ENCODE peak calls at places on chromosomes 2 and 18, in four cellular contexts. One of them, this sample, is unnamed.

GRCh38 chr2:201929627-201930026 is 104.0 kb upstream of the FZD7 start:
- DNase-seq in A549: no peak
- DNase-seq in pancreas: no peak
- DNase-seq in neural progenitor cell: no peak
- DNase-seq in this sample: no peak

GRCh38 chr2:14633031-14633430 is 514 bp downstream of the LRATD1 start:
- DNase-seq in A549: no peak
- DNase-seq in pancreas: peak
- DNase-seq in neural progenitor cell: peak
- DNase-seq in this sample: peak

GRCh38 chr2:120053891-120054290 is 41.0 kb downstream of the EPB41L5 start:
- DNase-seq in A549: no peak
- DNase-seq in pancreas: no peak
- DNase-seq in neural progenitor cell: no peak
- DNase-seq in this sample: peak

GRCh38 chr2:223027442-223027841 is 24.5 kb upstream of the KCNE4 start:
- DNase-seq in A549: peak
- DNase-seq in pancreas: peak
- DNase-seq in neural progenitor cell: no peak
- DNase-seq in this sample: peak

GRCh38 chr18:37322497-37323035 is 243.0 kb downstream of the CELF4 start:
- DNase-seq in A549: peak
- DNase-seq in pancreas: peak
- DNase-seq in neural progenitor cell: peak
- DNase-seq in this sample: peak

GRCh38 chr18:49967171-49967570 is 153.8 kb upstream of the ACAA2 start:
- DNase-seq in A549: peak
- DNase-seq in pancreas: peak
- DNase-seq in neural progenitor cell: no peak
- DNase-seq in this sample: no peak

GRCh38 chr18:23283933-23284430 is 148.7 kb downstream of the CABLES1 start:
- DNase-seq in A549: peak
- DNase-seq in pancreas: no peak
- DNase-seq in neural progenitor cell: no peak
- DNase-seq in this sample: peak

GRCh38 chr2:15744820-15745219 is 153.2 kb downstream of the DDX1 start:
- DNase-seq in A549: no peak
- DNase-seq in pancreas: no peak
- DNase-seq in neural progenitor cell: no peak
- DNase-seq in this sample: no peak

GRCh38 chr2:156437876-156438410 is 1.8 kb downstream of the GPD2 start:
- DNase-seq in A549: no peak
- DNase-seq in pancreas: no peak
- DNase-seq in neural progenitor cell: no peak
- DNase-seq in this sample: no peak

GRCh38 chr18:48360376-48361021 is 48.7 kb downstream of the ZBTB7C start:
- DNase-seq in A549: no peak
- DNase-seq in pancreas: no peak
- DNase-seq in neural progenitor cell: no peak
- DNase-seq in this sample: no peak

GRCh38 chr2:227460833-227461232 is 11.1 kb upstream of the AGFG1 start:
- DNase-seq in A549: no peak
- DNase-seq in pancreas: no peak
- DNase-seq in neural progenitor cell: no peak
- DNase-seq in this sample: peak

GRCh38 chr2:47173986-47174730 is 19.1 kb upstream of the STPG4 start:
- DNase-seq in A549: no peak
- DNase-seq in pancreas: no peak
- DNase-seq in neural progenitor cell: no peak
- DNase-seq in this sample: no peak

GRCh38 chr2:188512456-188512855 is 220.8 kb downstream of the GULP1 start:
- DNase-seq in A549: peak
- DNase-seq in pancreas: no peak
- DNase-seq in neural progenitor cell: peak
- DNase-seq in this sample: peak

GRCh38 chr2:223262946-223263345 is 211.0 kb downstream of the KCNE4 start:
- DNase-seq in A549: peak
- DNase-seq in pancreas: no peak
- DNase-seq in neural progenitor cell: no peak
- DNase-seq in this sample: peak

GRCh38 chr2:62281661-62282060 is 85.7 kb downstream of the B3GNT2 start:
- DNase-seq in A549: no peak
- DNase-seq in pancreas: no peak
- DNase-seq in neural progenitor cell: no peak
- DNase-seq in this sample: no peak

GRCh38 chr2:208033701-208034502 is 8.6 kb upstream of the PLEKHM3 start:
- DNase-seq in A549: peak
- DNase-seq in pancreas: peak
- DNase-seq in neural progenitor cell: peak
- DNase-seq in this sample: no peak

GRCh38 chr2:49770919-49771318 is 616.6 kb upstream of the FSHR start:
- DNase-seq in A549: peak
- DNase-seq in pancreas: peak
- DNase-seq in neural progenitor cell: peak
- DNase-seq in this sample: no peak

GRCh38 chr2:24304098-24304497 is 56.2 kb downstream of the ITSN2 start:
- DNase-seq in A549: no peak
- DNase-seq in pancreas: peak
- DNase-seq in neural progenitor cell: peak
- DNase-seq in this sample: peak

GRCh38 chr2:636649-637405 is 40.4 kb downstream of the TMEM18 start:
- DNase-seq in A549: peak
- DNase-seq in pancreas: peak
- DNase-seq in neural progenitor cell: peak
- DNase-seq in this sample: peak

GRCh38 chr2:234422242-234422641 is 74.6 kb downstream of the ARL4C start:
- DNase-seq in A549: peak
- DNase-seq in pancreas: no peak
- DNase-seq in neural progenitor cell: no peak
- DNase-seq in this sample: peak

GRCh38 chr18:159037-159652 is 788 bp downstream of the USP14 start:
- DNase-seq in A549: peak
- DNase-seq in pancreas: no peak
- DNase-seq in neural progenitor cell: peak
- DNase-seq in this sample: no peak

GRCh38 chr2:171018522-171018921 is 89.5 kb downstream of the GORASP2 start:
- DNase-seq in A549: no peak
- DNase-seq in pancreas: no peak
- DNase-seq in neural progenitor cell: no peak
- DNase-seq in this sample: no peak

GRCh38 chr2:162113771-162114168 is 38.3 kb downstream of the GCG start:
- DNase-seq in A549: no peak
- DNase-seq in pancreas: no peak
- DNase-seq in neural progenitor cell: no peak
- DNase-seq in this sample: peak

GRCh38 chr2:237864030-237864931 is 4.9 kb downstream of the RAMP1 start:
- DNase-seq in A549: no peak
- DNase-seq in pancreas: peak
- DNase-seq in neural progenitor cell: no peak
- DNase-seq in this sample: no peak

GRCh38 chr2:121189011-121189410 is 96.0 kb downstream of the TFCP2L1 start:
- DNase-seq in A549: no peak
- DNase-seq in pancreas: no peak
- DNase-seq in neural progenitor cell: no peak
- DNase-seq in this sample: no peak

GRCh38 chr2:88022522-88022921 is 6.2 kb upstream of the RNU2-63P start:
- DNase-seq in A549: no peak
- DNase-seq in pancreas: peak
- DNase-seq in neural progenitor cell: no peak
- DNase-seq in this sample: no peak

GRCh38 chr2:112062894-112063293 is 7.8 kb downstream of the TMEM87B start:
- DNase-seq in A549: no peak
- DNase-seq in pancreas: no peak
- DNase-seq in neural progenitor cell: no peak
- DNase-seq in this sample: no peak

GRCh38 chr2:69572640-69573039 is 70.9 kb downstream of the AAK1 start:
- DNase-seq in A549: no peak
- DNase-seq in pancreas: no peak
- DNase-seq in neural progenitor cell: no peak
- DNase-seq in this sample: peak

GRCh38 chr2:118242216-118242615 is 153.9 kb downstream of the INSIG2 start:
- DNase-seq in A549: no peak
- DNase-seq in pancreas: no peak
- DNase-seq in neural progenitor cell: no peak
- DNase-seq in this sample: no peak

GRCh38 chr2:24317491-24317920 is 42.8 kb downstream of the ITSN2 start:
- DNase-seq in A549: no peak
- DNase-seq in pancreas: peak
- DNase-seq in neural progenitor cell: no peak
- DNase-seq in this sample: no peak

GRCh38 chr2:12498703-12499102 is 218.0 kb upstream of the TRIB2 start:
- DNase-seq in A549: no peak
- DNase-seq in pancreas: no peak
- DNase-seq in neural progenitor cell: no peak
- DNase-seq in this sample: peak

GRCh38 chr2:233453111-233453915 is 99.0 kb downstream of the DGKD start:
- DNase-seq in A549: no peak
- DNase-seq in pancreas: no peak
- DNase-seq in neural progenitor cell: no peak
- DNase-seq in this sample: no peak

GRCh38 chr2:43178602-43179542 is 47.5 kb downstream of the ZFP36L2 start:
- DNase-seq in A549: peak
- DNase-seq in pancreas: peak
- DNase-seq in neural progenitor cell: peak
- DNase-seq in this sample: peak

GRCh38 chr2:102208774-102209173 is 22.0 kb downstream of the IL1RL2 start:
- DNase-seq in A549: no peak
- DNase-seq in pancreas: no peak
- DNase-seq in neural progenitor cell: no peak
- DNase-seq in this sample: no peak

GRCh38 chr18:13337369-13337768 is 118.8 kb downstream of the LDLRAD4 start:
- DNase-seq in A549: no peak
- DNase-seq in pancreas: no peak
- DNase-seq in neural progenitor cell: no peak
- DNase-seq in this sample: no peak

GRCh38 chr18:25111382-25112070 is 240.4 kb downstream of the ZNF521 start:
- DNase-seq in A549: no peak
- DNase-seq in pancreas: no peak
- DNase-seq in neural progenitor cell: peak
- DNase-seq in this sample: peak

DNA sequence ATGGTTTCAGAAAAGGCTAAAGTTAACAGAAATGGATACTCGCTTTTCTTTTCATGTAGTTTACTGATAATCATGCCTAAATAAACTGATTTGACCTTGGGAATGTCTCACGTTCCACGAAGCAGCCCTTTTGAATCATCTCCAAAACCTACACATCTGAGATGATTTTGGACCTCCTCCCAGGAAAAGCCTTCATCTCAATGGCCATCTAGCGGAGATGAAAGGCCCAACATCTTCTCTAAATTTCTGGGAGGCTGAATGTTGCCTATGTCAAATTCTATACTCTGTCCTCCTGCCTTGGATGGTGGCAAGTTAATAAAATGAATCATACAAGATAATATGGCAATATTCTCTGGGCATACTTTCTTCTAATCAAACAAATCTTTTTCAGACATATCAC is 448.5 kb downstream of the ZEB2 start:
- DNase-seq in A549: no peak
- DNase-seq in pancreas: no peak
- DNase-seq in neural progenitor cell: no peak
- DNase-seq in this sample: peak
- TF ChIP-seq CTCF in A549: no peak
- TF ChIP-seq CTCF in pancreas: no peak
- TF ChIP-seq CTCF in neural progenitor cell: no peak
- TF ChIP-seq CTCF in this sample: peak

GRCh38 chr2:173353556-173353955 is 1.1 kb upstream of the CDCA7 start:
- DNase-seq in A549: no peak
- DNase-seq in pancreas: no peak
- DNase-seq in neural progenitor cell: peak
- DNase-seq in this sample: no peak
- H3K4me3 ChIP-seq in A549: peak
- H3K4me3 ChIP-seq in pancreas: no peak
- H3K4me3 ChIP-seq in neural progenitor cell: peak
- H3K4me3 ChIP-seq in this sample: no peak

GRCh38 chr18:38367473-38367872 is 801.9 kb upstream of the CELF4 start:
- DNase-seq in A549: no peak
- DNase-seq in pancreas: no peak
- DNase-seq in neural progenitor cell: no peak
- DNase-seq in this sample: no peak
- TF ChIP-seq CTCF in A549: no peak
- TF ChIP-seq CTCF in pancreas: no peak
- TF ChIP-seq CTCF in neural progenitor cell: peak
- TF ChIP-seq CTCF in this sample: no peak

DNA sequence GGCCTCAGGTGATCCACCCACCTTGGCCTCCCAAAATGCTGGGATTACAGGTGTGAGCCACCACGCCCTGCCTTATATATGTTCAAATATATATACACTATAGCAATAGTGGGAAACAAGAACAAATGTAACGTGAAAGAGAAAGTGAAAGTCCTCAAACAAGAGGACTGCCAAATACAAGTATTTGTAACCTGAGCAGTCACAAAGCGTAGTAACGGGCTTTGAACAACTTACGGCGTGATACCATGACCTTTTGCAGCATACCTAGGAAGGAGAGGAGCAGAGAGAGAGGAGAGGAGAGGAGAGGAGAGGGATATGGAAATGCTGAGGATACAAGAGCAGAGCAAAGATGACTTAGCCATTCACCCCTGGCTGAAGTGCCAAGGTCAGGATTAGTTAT is 113.8 kb upstream of the RGPD4 start:
- DNase-seq in A549: no peak
- DNase-seq in pancreas: no peak
- DNase-seq in neural progenitor cell: no peak
- DNase-seq in this sample: no peak
- H3K4me3 ChIP-seq in A549: no peak
- H3K4me3 ChIP-seq in pancreas: no peak
- H3K4me3 ChIP-seq in neural progenitor cell: no peak
- H3K4me3 ChIP-seq in this sample: no peak

DNA sequence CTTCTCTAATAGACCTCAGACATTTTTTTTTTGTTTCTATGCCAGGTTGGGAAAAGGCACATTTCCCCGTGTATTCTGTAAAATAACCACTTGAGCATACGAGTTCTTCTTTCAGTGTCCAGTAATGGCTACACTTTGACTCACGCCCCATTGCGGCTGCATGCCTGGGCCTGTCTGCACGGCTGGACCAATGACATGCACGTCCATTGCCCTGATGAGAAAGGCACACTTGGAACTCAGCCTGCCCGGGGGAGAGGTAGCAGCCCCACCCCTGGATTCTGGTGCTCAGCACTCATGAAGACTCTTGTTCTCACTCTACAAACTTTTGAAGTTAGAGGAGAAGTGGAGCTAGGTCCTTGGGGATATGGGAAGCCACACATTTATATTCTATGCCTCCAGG is 5.8 kb downstream of the PCARE start:
- DNase-seq in A549: no peak
- DNase-seq in pancreas: no peak
- DNase-seq in neural progenitor cell: no peak
- DNase-seq in this sample: no peak
- TF ChIP-seq CTCF in A549: no peak
- TF ChIP-seq CTCF in pancreas: no peak
- TF ChIP-seq CTCF in neural progenitor cell: no peak
- TF ChIP-seq CTCF in this sample: no peak

DNA sequence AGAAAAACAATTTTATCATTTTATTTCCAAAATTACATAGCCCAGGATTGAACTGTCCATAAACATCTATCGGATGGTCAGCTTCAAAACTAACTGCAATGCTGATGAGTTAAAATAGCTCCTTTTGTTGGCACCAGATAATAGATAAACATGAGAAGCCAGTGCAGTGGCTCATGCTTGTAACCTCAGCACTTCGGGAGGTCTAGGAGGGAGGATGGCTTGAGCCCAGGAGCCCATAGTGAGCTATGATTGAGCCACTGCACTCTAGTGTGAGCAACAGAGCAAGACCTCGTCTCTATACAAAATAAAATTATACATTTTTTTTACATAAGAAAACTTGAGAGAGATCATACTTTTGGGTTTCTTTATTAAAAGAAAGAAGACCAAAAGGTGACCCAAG is 34.6 kb upstream of the IMPA2 start:
- DNase-seq in A549: no peak
- DNase-seq in pancreas: peak
- DNase-seq in neural progenitor cell: peak
- DNase-seq in this sample: no peak
- H3K4me3 ChIP-seq in A549: peak
- H3K4me3 ChIP-seq in pancreas: no peak
- H3K4me3 ChIP-seq in neural progenitor cell: peak
- H3K4me3 ChIP-seq in this sample: peak

This sample was measured in foreskin fibroblast.